ENCODE peak calls at places on chromosomes 3 and 15, in seven cellular contexts. One of them, this sample, is unnamed.

GRCh38 chr3:107543666-107544065 is 20.9 kb downstream of the BBX start:
- DNase-seq in fibroblast of lung: peak
- DNase-seq in suprapubic skin: no peak
- DNase-seq in tibial artery: no peak
- DNase-seq in tibial nerve: no peak
- DNase-seq in body of pancreas: no peak
- DNase-seq in lung: no peak
- DNase-seq in this sample: no peak

GRCh38 chr3:153273767-153274443 is 111.9 kb downstream of the RAP2B start:
- DNase-seq in fibroblast of lung: peak
- DNase-seq in lung: no peak
- DNase-seq in suprapubic skin: no peak
- DNase-seq in body of pancreas: no peak
- DNase-seq in tibial nerve: no peak
- DNase-seq in tibial artery: no peak
- DNase-seq in this sample: no peak

GRCh38 chr15:42584031-42584765 is 8.8 kb downstream of the STARD9 start:
- DNase-seq in fibroblast of lung: peak
- DNase-seq in body of pancreas: no peak
- DNase-seq in tibial artery: no peak
- DNase-seq in suprapubic skin: no peak
- DNase-seq in tibial nerve: no peak
- DNase-seq in lung: no peak
- DNase-seq in this sample: no peak

GRCh38 chr3:2851835-2852234 is 258.3 kb downstream of the IL5RA start:
- DNase-seq in lung: no peak
- DNase-seq in body of pancreas: no peak
- DNase-seq in suprapubic skin: no peak
- DNase-seq in tibial artery: peak
- DNase-seq in tibial nerve: peak
- DNase-seq in fibroblast of lung: no peak
- DNase-seq in this sample: no peak

GRCh38 chr3:81980566-81981494 is 219.4 kb upstream of the GBE1 start:
- DNase-seq in lung: no peak
- DNase-seq in tibial artery: no peak
- DNase-seq in fibroblast of lung: peak
- DNase-seq in body of pancreas: no peak
- DNase-seq in suprapubic skin: no peak
- DNase-seq in tibial nerve: no peak
- DNase-seq in this sample: no peak

GRCh38 chr3:97957617-97958311 is 14.5 kb downstream of the RIOX2 start:
- DNase-seq in body of pancreas: no peak
- DNase-seq in tibial nerve: no peak
- DNase-seq in lung: no peak
- DNase-seq in fibroblast of lung: no peak
- DNase-seq in suprapubic skin: no peak
- DNase-seq in tibial artery: no peak
- DNase-seq in this sample: no peak

GRCh38 chr3:98972155-98972554 is 70.7 kb upstream of the DCBLD2 start:
- DNase-seq in body of pancreas: no peak
- DNase-seq in fibroblast of lung: peak
- DNase-seq in suprapubic skin: no peak
- DNase-seq in tibial artery: no peak
- DNase-seq in tibial nerve: no peak
- DNase-seq in lung: no peak
- DNase-seq in this sample: no peak

GRCh38 chr3:47161983-47162694 is 1.8 kb downstream of the SETD2 start:
- DNase-seq in tibial artery: no peak
- DNase-seq in suprapubic skin: no peak
- DNase-seq in tibial nerve: no peak
- DNase-seq in lung: no peak
- DNase-seq in fibroblast of lung: no peak
- DNase-seq in body of pancreas: no peak
- DNase-seq in this sample: peak

GRCh38 chr3:138049157-138049919 is 39.4 kb downstream of the CLDN18 start:
- DNase-seq in suprapubic skin: no peak
- DNase-seq in fibroblast of lung: peak
- DNase-seq in tibial artery: no peak
- DNase-seq in tibial nerve: no peak
- DNase-seq in lung: no peak
- DNase-seq in body of pancreas: no peak
- DNase-seq in this sample: no peak

GRCh38 chr3:10374311-10374710 is 53.4 kb upstream of the SEC13 start:
- DNase-seq in fibroblast of lung: no peak
- DNase-seq in suprapubic skin: no peak
- DNase-seq in tibial artery: no peak
- DNase-seq in body of pancreas: no peak
- DNase-seq in lung: no peak
- DNase-seq in tibial nerve: no peak
- DNase-seq in this sample: no peak

GRCh38 chr15:96343529-96344072 is 13.1 kb downstream of the NR2F2 start:
- DNase-seq in lung: no peak
- DNase-seq in body of pancreas: no peak
- DNase-seq in tibial artery: no peak
- DNase-seq in fibroblast of lung: peak
- DNase-seq in suprapubic skin: no peak
- DNase-seq in tibial nerve: no peak
- DNase-seq in this sample: no peak

GRCh38 chr3:139297588-139298311 is 46.1 kb upstream of the MRPS22 start:
- DNase-seq in tibial nerve: no peak
- DNase-seq in body of pancreas: peak
- DNase-seq in fibroblast of lung: no peak
- DNase-seq in tibial artery: no peak
- DNase-seq in suprapubic skin: no peak
- DNase-seq in lung: no peak
- DNase-seq in this sample: no peak

GRCh38 chr3:44058868-44059203 is 182.8 kb upstream of the TOPAZ1 start:
- DNase-seq in lung: no peak
- DNase-seq in tibial artery: no peak
- DNase-seq in body of pancreas: no peak
- DNase-seq in suprapubic skin: no peak
- DNase-seq in tibial nerve: no peak
- DNase-seq in fibroblast of lung: no peak
- DNase-seq in this sample: no peak

GRCh38 chr3:44055951-44056350 is 185.7 kb upstream of the TOPAZ1 start:
- DNase-seq in lung: no peak
- DNase-seq in tibial artery: no peak
- DNase-seq in tibial nerve: no peak
- DNase-seq in suprapubic skin: no peak
- DNase-seq in body of pancreas: no peak
- DNase-seq in fibroblast of lung: peak
- DNase-seq in this sample: no peak

GRCh38 chr3:44060164-44060563 is 181.5 kb upstream of the TOPAZ1 start:
- DNase-seq in body of pancreas: no peak
- DNase-seq in tibial nerve: no peak
- DNase-seq in lung: no peak
- DNase-seq in fibroblast of lung: no peak
- DNase-seq in tibial artery: no peak
- DNase-seq in suprapubic skin: no peak
- DNase-seq in this sample: no peak

GRCh38 chr3:44056446-44057240 is 185.0 kb upstream of the TOPAZ1 start:
- DNase-seq in suprapubic skin: no peak
- DNase-seq in tibial artery: no peak
- DNase-seq in lung: no peak
- DNase-seq in tibial nerve: no peak
- DNase-seq in body of pancreas: no peak
- DNase-seq in fibroblast of lung: no peak
- DNase-seq in this sample: no peak

DNA sequence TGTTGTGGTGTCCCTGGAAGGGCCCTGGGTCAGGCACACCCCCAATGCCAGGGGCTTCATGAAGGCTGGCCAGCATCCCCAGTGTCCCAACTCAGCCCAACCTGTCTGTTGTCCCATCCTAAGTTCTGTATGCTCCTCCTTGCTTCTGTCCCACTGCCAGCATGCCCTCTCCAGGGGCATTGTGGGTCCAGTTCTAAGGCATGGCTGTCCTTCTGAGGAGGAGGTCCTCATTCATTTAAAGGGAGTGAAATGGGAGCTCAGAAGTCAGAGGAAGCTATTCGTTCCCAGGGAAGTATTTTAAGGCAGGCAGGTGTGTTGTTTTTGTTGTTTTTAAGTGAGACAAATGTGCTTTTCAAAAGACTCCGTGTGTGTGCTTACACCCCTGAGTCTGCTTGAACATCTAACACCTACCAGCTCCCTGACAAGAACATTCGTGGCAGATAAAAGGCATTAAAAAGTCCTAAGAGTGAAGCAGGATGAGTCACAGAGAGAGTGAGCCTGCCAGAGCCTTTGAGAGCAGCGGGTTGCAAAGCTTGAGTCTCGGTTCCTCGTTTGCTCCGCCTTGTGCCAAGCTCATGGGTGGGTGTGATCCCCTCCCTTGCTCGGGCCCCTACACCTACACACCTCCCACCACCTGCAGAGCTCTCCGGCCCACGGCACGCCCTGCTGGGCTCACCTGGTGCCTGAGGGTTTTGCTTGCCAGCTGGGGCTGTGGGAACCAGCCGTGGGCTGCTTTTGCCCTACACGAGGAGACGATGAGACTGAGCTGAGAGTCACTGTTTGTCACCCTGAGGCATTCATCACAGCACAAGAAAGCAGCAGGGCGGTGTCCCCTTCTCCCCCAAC is 183.4 kb upstream of the TOPAZ1 start:
- DNase-seq in suprapubic skin: no peak
- DNase-seq in tibial artery: no peak
- DNase-seq in body of pancreas: no peak
- DNase-seq in fibroblast of lung: peak
- DNase-seq in tibial nerve: no peak
- DNase-seq in lung: no peak
- DNase-seq in this sample: no peak
- H3K4me3 ChIP-seq in suprapubic skin: no peak
- H3K4me3 ChIP-seq in tibial artery: no peak
- H3K4me3 ChIP-seq in body of pancreas: no peak
- H3K4me3 ChIP-seq in fibroblast of lung: no peak
- H3K4me3 ChIP-seq in tibial nerve: no peak
- H3K4me3 ChIP-seq in lung: no peak
- H3K4me3 ChIP-seq in this sample: no peak

GRCh38 chr15:63915888-63916731 is 82.4 kb upstream of the HERC1 start:
- DNase-seq in fibroblast of lung: peak
- DNase-seq in tibial nerve: no peak
- DNase-seq in tibial artery: no peak
- DNase-seq in lung: no peak
- DNase-seq in suprapubic skin: no peak
- DNase-seq in body of pancreas: no peak
- DNase-seq in this sample: no peak
- TF ChIP-seq CTCF in fibroblast of lung: peak
- TF ChIP-seq CTCF in tibial nerve: no peak
- TF ChIP-seq CTCF in tibial artery: peak
- TF ChIP-seq CTCF in lung: no peak
- TF ChIP-seq CTCF in suprapubic skin: peak
- TF ChIP-seq CTCF in body of pancreas: no peak
- TF ChIP-seq CTCF in this sample: no peak

GRCh38 chr3:133928903-133929607 is 33.4 kb upstream of the RAB6B start:
- DNase-seq in fibroblast of lung: no peak
- DNase-seq in suprapubic skin: no peak
- DNase-seq in tibial nerve: no peak
- DNase-seq in tibial artery: no peak
- DNase-seq in body of pancreas: no peak
- DNase-seq in lung: peak
- DNase-seq in this sample: no peak

GRCh38 chr3:133926736-133927542 is 31.3 kb upstream of the RAB6B start:
- DNase-seq in body of pancreas: no peak
- DNase-seq in suprapubic skin: peak
- DNase-seq in tibial nerve: no peak
- DNase-seq in fibroblast of lung: no peak
- DNase-seq in lung: no peak
- DNase-seq in tibial artery: no peak
- DNase-seq in this sample: no peak

GRCh38 chr3:133925960-133926735 is 30.5 kb upstream of the RAB6B start:
- DNase-seq in suprapubic skin: peak
- DNase-seq in lung: no peak
- DNase-seq in tibial nerve: no peak
- DNase-seq in tibial artery: no peak
- DNase-seq in fibroblast of lung: no peak
- DNase-seq in body of pancreas: no peak
- DNase-seq in this sample: no peak

GRCh38 chr3:133928136-133928893 is 32.6 kb upstream of the RAB6B start:
- DNase-seq in fibroblast of lung: no peak
- DNase-seq in tibial artery: no peak
- DNase-seq in body of pancreas: no peak
- DNase-seq in lung: peak
- DNase-seq in tibial nerve: no peak
- DNase-seq in suprapubic skin: peak
- DNase-seq in this sample: no peak

DNA sequence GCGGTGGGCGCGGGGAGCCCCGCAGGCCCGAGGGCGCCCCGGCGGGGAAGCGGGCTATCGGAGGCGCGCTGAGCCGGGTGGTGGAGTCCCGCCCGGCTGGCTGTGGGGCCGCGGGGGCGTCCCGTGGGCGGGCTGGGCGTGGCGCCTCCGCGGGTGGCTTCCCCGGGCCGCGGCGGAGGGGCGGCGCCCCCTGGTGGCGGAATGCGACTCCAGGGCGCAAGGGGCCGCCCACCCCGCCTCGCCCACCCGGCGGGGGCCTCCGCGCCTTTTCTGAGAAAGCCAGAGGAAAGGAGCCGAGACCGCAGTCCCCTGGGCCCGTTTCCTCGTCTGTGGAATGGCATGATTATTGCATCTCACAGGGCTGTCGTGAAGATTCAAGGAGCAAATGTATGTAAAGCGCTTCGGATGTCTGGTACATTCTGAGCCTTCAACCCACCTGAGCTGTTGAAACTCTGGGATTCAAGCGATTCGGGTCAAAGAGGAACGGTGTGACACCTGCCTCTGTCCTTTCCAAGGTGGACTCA is 31.9 kb upstream of the RAB6B start:
- DNase-seq in tibial artery: no peak
- DNase-seq in body of pancreas: peak
- DNase-seq in lung: peak
- DNase-seq in fibroblast of lung: peak
- DNase-seq in tibial nerve: no peak
- DNase-seq in suprapubic skin: no peak
- DNase-seq in this sample: no peak
- H3K4me3 ChIP-seq in tibial artery: peak
- H3K4me3 ChIP-seq in body of pancreas: no peak
- H3K4me3 ChIP-seq in lung: peak
- H3K4me3 ChIP-seq in fibroblast of lung: peak
- H3K4me3 ChIP-seq in tibial nerve: peak
- H3K4me3 ChIP-seq in suprapubic skin: peak
- H3K4me3 ChIP-seq in this sample: no peak

DNA sequence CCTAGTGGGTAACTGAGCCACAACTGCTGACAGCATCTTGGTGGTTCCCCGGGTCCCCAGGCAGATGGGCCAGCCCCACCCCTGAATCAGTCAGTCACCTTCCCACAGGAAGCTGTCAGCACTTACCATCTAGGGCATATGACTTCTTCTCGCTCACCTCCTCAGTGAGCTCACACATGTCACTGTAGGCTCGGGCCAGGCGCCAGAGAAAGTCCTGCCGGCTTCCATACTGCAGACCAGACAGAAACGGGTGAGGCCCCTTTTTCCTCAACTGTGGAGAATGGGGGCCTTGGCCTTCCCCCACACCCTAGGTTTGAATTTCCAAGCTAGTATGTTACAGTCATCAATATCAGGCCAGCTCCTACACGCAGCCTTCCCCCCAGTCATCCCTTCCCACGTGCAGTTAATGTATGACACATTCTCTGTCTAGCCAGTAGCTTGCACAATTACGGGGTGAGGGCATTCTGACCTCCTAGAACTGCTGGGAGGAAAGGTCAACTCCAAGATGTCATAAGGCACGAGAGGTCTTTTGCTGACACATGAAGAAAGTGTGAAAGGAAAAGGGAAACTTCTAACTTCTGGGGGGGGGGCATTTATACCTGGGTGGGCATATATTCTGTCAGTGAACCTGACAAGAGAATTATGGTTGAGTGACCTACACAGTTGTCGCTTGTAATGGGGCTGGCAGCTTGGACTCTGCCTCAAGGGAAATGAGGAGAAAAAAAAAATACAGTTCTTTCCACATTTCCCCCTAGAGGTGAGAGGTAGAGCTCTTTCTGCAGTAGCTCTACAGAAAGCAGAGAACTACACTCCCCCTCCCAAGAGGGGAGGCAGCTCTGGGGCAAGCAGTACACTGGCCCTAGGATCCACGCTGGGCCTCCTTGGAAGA is 10.9 kb downstream of the RMDN3 start:
- DNase-seq in fibroblast of lung: peak
- DNase-seq in tibial nerve: no peak
- DNase-seq in suprapubic skin: peak
- DNase-seq in lung: no peak
- DNase-seq in tibial artery: no peak
- DNase-seq in body of pancreas: no peak
- DNase-seq in this sample: peak
- TF ChIP-seq CTCF in fibroblast of lung: no peak
- TF ChIP-seq CTCF in tibial nerve: no peak
- TF ChIP-seq CTCF in suprapubic skin: no peak
- TF ChIP-seq CTCF in lung: no peak
- TF ChIP-seq CTCF in tibial artery: no peak
- TF ChIP-seq CTCF in body of pancreas: no peak
- TF ChIP-seq CTCF in this sample: no peak

This sample was measured in HL-60.